ENCODE peak calls at places on chromosomes 5 and 9, in four cellular contexts. T is activated naive CD4-positive, alpha-beta T cell; O is naive thymus-derived CD4-positive, alpha-beta T cell; J is ELR. Q is an unnamed sample.

GRCh38 chr9:114504341-114505186 is 709 bp downstream of the WHRN start:
- DNase-seq in T (no peak), O (peak), J (peak), Q (peak)

GRCh38 chr9:100739208-100739607 is 161.3 kb downstream of the CAVIN4 start:
- DNase-seq in T (no peak), O (no peak), J (no peak), Q (no peak)

GRCh38 chr5:150600951-150601773 is 39.3 kb upstream of the SYNPO start:
- DNase-seq in T (no peak), O (no peak), J (no peak), Q (no peak)

GRCh38 chr5:125316386-125316785 is 569.9 kb upstream of the ZNF608 start:
- DNase-seq in T (no peak), O (no peak), J (no peak), Q (no peak)

GRCh38 chr9:859251-859650 is 17.8 kb downstream of the DMRT1 start:
- DNase-seq in T (no peak), O (no peak), J (no peak), Q (no peak)

GRCh38 chr9:20989923-20990341 is 41.5 kb downstream of the HACD4 start:
- DNase-seq in T (no peak), O (no peak), J (no peak), Q (no peak)

GRCh38 chr9:113026200-113026599 is 14.2 kb upstream of the ZNF883 start:
- DNase-seq in T (no peak), O (no peak), J (peak), Q (no peak)

GRCh38 chr5:105817906-105818305 is 1852.8 kb downstream of the EFNA5 start:
- DNase-seq in T (no peak), O (no peak), J (no peak), Q (no peak)

GRCh38 chr5:89043676-89044075 is 160.7 kb upstream of the MEF2C start:
- DNase-seq in T (no peak), O (no peak), J (peak), Q (no peak)

GRCh38 chr5:94891565-94892362 is 273.3 kb downstream of the SLF1 start:
- DNase-seq in T (no peak), O (no peak), J (no peak), Q (no peak)

GRCh38 chr9:112375361-112375760 is 4.5 kb upstream of the HSDL2 start:
- DNase-seq in T (no peak), O (no peak), J (no peak), Q (no peak)

GRCh38 chr9:113456235-113456634 is 7.3 kb upstream of the RGS3 start:
- DNase-seq in T (no peak), O (no peak), J (peak), Q (no peak)

GRCh38 chr5:7464182-7464581 is 68.2 kb downstream of the ADCY2 start:
- DNase-seq in T (no peak), O (no peak), J (no peak), Q (no peak)

GRCh38 chr9:95641591-95641990 is 124.8 kb upstream of the PTCH1 start:
- DNase-seq in T (no peak), O (no peak), J (no peak), Q (no peak)

GRCh38 chr9:101751895-101752294 is 13.4 kb upstream of the GRIN3A start:
- DNase-seq in T (no peak), O (no peak), J (no peak), Q (no peak)

GRCh38 chr9:21031091-21031817 is at the start of gene HACD4:
- DNase-seq in T (peak), O (peak), J (peak), Q (peak)

GRCh38 chr9:136802321-136802720 is 5.4 kb upstream of the RABL6 start:
- DNase-seq in T (no peak), O (no peak), J (no peak), Q (no peak)

GRCh38 chr5:123997354-123998215 is 485.6 kb downstream of the CSNK1G3 start:
- DNase-seq in T (no peak), O (no peak), J (peak), Q (no peak)

GRCh38 chr5:72109625-72110024 is 2.4 kb downstream of the MAP1B start:
- DNase-seq in T (no peak), O (no peak), J (no peak), Q (no peak)

GRCh38 chr5:147522435-147522834 is 12.6 kb upstream of the DPYSL3 start:
- DNase-seq in T (no peak), O (no peak), J (peak), Q (no peak)

GRCh38 chr9:7186175-7186574 is 428.4 kb downstream of the KDM4C start:
- DNase-seq in T (no peak), O (no peak), J (peak), Q (no peak)

GRCh38 chr9:134381671-134382505 is 55.6 kb downstream of the RXRA start:
- DNase-seq in T (no peak), O (no peak), J (no peak), Q (no peak)

GRCh38 chr5:40689442-40689841 is 9.7 kb downstream of the PTGER4 start:
- DNase-seq in T (no peak), O (no peak), J (peak), Q (no peak)

GRCh38 chr9:76459691-76460635 is 981 bp downstream of the GCNT1 start:
- DNase-seq in T (no peak), O (no peak), J (peak), Q (peak)

GRCh38 chr5:132680780-132681475 is 7.1 kb downstream of the IL4 start:
- DNase-seq in T (no peak), O (no peak), J (no peak), Q (no peak)

GRCh38 chr9:120348951-120349429 is 231.0 kb downstream of the CDK5RAP2 start:
- DNase-seq in T (no peak), O (no peak), J (peak), Q (no peak)

GRCh38 chr9:715743-716400 is 125.6 kb upstream of the DMRT1 start:
- DNase-seq in T (no peak), O (no peak), J (no peak), Q (no peak)

GRCh38 chr9:105993921-105994715 is 299.8 kb downstream of the TMEM38B start:
- DNase-seq in T (no peak), O (no peak), J (no peak), Q (no peak)

GRCh38 chr9:26786571-26786970 is 106.0 kb downstream of the CAAP1 start:
- DNase-seq in T (no peak), O (no peak), J (no peak), Q (no peak)

Q was measured in mesothelial cell of epicardium.